ENCODE peak calls at places on chromosomes 6 and 20, in ten cellular contexts. G, R, X, Q, O, V, F, B, K and A are unnamed samples.

GRCh38 chr20:11246251-11246775 is 572.5 kb upstream of the JAG1 start:
- DNase-seq in O (no peak), V (no peak), X (no peak), G (no peak), R (no peak), F (no peak), B (no peak), Q (no peak), K (no peak), A (no peak)

GRCh38 chr6:84853901-84854300 is 89.5 kb upstream of the TBX18 start:
- DNase-seq in K (peak; percentile 36), X (no peak), Q (no peak), O (no peak), B (no peak), G (no peak), V (no peak), R (no peak), F (no peak), A (no peak)

GRCh38 chr20:58875541-58876134 is 23.1 kb downstream of the GNAS start:
- DNase-seq in V (no peak), X (no peak), R (no peak), Q (peak; percentile 27), G (no peak), O (no peak), K (no peak), B (peak; percentile 95), F (no peak), A (no peak)

GRCh38 chr6:124495316-124496176 is 466.7 kb upstream of the RNF217 start:
- DNase-seq in K (no peak), Q (no peak), R (no peak), X (no peak), G (no peak), O (no peak), V (no peak), F (no peak), B (no peak), A (no peak)

GRCh38 chr20:5041433-5041832 is 40.1 kb upstream of the SLC23A2 start:
- DNase-seq in X (peak; percentile 46), V (no peak), O (no peak), R (no peak), G (no peak), K (peak; percentile 25), B (no peak), Q (peak; percentile 88), F (no peak), A (no peak)

GRCh38 chr6:148520109-148520841 is 177.6 kb downstream of the SASH1 start:
- DNase-seq in O (peak; percentile 90), G (no peak), V (no peak), Q (no peak), F (no peak), X (no peak), K (no peak), R (no peak), B (no peak), A (no peak)

GRCh38 chr6:4401408-4402367 is 266.3 kb upstream of the ECI2 start:
- DNase-seq in R (no peak), G (no peak), B (peak; percentile 89), O (no peak), V (no peak), X (no peak), K (peak; percentile 66), F (no peak), Q (peak; percentile 52), A (no peak)

GRCh38 chr6:57130784-57131183 is 40.8 kb downstream of the ZNF451 start:
- DNase-seq in F (no peak), O (no peak), Q (peak; percentile 19), G (no peak), V (no peak), B (no peak), X (no peak), K (peak; percentile 13), R (no peak), A (no peak)

GRCh38 chr20:60653111-60653845 is 598.8 kb upstream of the CDH4 start:
- DNase-seq in B (no peak), O (no peak), F (no peak), V (no peak), G (no peak), K (peak; percentile 13), R (peak; percentile 8), X (no peak), Q (no peak), A (no peak)

GRCh38 chr20:1998715-1999114 is 4.9 kb upstream of the PDYN start:
- DNase-seq in O (no peak), K (no peak), G (no peak), X (no peak), F (no peak), V (no peak), Q (no peak), R (no peak), B (no peak), A (no peak)

GRCh38 chr6:16555550-16555949 is 205.7 kb downstream of the ATXN1 start:
- DNase-seq in X (no peak), B (no peak), Q (no peak), O (no peak), K (no peak), G (no peak), R (no peak), V (no peak), F (no peak), A (no peak)

GRCh38 chr20:54062812-54063280 is 7.5 kb downstream of the BCAS1 start:
- DNase-seq in Q (peak; percentile 65), R (no peak), G (peak; percentile 39), X (no peak), B (peak; percentile 79), O (no peak), K (peak; percentile 66), F (no peak), V (peak; percentile 48), A (no peak)

GRCh38 chr20:8155848-8156602 is 24.0 kb downstream of the PLCB1 start:
- DNase-seq in B (peak; percentile 16), F (no peak), V (no peak), X (no peak), R (no peak), G (no peak), K (no peak), O (no peak), Q (peak; percentile 58), A (no peak)

DNA sequence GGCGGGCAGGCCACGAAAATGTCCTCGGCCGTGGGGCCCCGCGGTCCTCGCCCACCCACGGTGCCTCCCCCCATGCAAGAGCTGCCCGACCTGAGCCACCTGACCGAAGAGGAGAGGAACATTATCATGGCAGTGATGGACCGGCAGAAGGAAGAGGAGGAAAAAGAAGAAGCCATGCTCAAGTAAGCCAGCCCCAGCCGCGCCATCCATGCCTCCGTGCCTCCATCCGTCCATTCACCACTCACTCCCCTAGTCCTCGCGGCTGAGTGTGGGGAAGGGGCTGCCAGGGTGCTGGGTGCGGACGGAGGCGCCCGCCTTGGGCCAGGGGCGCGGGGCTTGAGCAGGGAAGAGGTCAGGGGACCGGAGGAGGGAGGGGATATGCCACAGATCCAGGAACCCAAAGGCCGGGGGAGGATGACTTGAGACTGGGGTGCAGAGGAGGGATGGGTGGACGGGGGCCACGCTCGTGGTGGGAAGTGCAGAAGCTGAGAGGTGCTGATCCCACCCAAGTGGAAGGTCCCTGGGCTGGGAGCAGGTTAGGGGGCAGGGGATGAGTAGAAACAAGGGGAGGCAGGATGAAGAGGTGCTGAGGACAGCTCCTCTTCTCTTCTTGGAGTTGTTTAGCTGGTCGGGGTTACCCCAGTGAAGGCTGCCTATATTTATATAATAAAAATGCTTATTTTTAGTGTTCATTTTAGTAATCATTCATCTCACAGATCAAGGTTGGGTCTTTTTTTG is 825 bp downstream of the RIMS1 start:
- DNase-seq in O (no peak), K (no peak), B (no peak), X (no peak), V (peak; percentile 44), Q (no peak), R (no peak), F (peak; percentile 30), G (no peak), A (no peak)
- TF ChIP-seq CTCF in O (no peak), K (no peak), B (no peak), X (no peak), V (no peak), Q (no peak), R (no peak), F (peak; percentile 4), G (peak; percentile 2), A (no peak)

DNA sequence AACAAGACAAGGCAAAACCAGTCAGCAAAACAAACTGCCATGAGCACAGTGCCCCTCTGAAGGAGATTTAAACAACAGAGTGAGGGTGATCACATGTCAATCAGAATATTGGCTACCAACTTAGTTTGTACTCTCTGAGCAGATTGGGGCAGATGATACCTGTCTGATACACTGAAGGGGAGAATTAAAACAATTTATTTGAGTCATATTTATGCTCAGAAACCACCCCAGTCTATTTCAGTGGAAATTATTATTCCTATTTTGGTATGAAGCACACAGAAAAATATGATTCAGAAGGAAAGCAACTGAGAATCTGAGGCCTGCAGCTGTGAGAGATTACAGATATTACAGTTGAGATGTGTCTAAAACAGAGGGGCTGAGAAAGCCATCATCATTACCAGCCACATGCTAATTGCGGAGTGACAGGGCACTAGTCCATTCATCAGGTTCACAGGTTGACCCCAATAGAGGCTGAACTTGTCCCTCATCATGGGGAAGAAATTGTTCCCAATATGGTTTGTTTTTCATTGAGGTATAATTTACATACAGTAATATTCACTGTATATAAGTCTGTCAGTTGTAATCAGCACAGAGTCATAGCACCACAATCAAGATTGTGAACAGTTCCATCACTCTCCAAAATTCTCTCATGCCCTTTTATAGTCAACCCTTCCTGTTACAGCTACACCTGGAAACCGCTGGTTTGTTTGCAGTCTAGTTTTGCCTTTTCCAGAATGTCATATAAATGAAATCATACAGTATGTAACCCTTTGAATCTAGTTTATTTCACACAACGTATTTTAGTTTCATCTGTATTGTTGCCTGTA is 134.5 kb downstream of the AKAP7 start:
- DNase-seq in R (no peak), B (no peak), G (no peak), K (no peak), Q (no peak), V (no peak), O (no peak), X (no peak), F (no peak), A (no peak)
- TF ChIP-seq CTCF in R (no peak), B (no peak), G (no peak), K (no peak), Q (no peak), V (no peak), O (no peak), X (no peak), F (no peak), A (no peak)

GRCh38 chr20:57282691-57283361 is 16.4 kb upstream of the BMP7 start:
- DNase-seq in Q (no peak), B (no peak), X (no peak), V (no peak), G (no peak), K (no peak), R (no peak), F (no peak), O (no peak), A (no peak)
- TF ChIP-seq CTCF in Q (no peak), B (no peak), X (no peak), V (no peak), G (no peak), K (no peak), R (no peak), F (no peak), O (no peak), A (no peak)

DNA sequence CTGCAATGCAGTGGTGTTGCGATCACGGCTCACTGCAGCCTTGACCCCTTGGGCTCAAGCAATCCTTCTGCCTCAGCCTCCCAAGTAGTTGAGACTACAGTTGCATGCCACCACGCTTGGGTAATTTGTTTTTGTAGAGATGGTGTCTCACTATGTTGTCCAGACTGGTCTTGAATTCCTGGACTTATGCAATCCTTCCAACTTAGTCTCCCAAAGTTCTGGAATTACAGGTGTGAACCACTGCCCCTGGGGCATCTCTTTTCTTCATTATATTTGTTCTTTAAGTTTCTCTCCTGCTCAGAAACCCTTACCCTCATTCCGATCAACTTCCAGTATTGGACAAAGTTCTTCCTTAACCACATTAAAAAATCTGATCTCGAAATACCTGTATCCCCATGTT is 44.7 kb upstream of the DEK start:
- DNase-seq in G (no peak), R (no peak), K (no peak), O (no peak), F (no peak), V (no peak), Q (no peak), X (no peak), B (no peak), A (no peak)
- TF ChIP-seq CTCF in G (no peak), R (no peak), K (no peak), O (no peak), F (no peak), V (no peak), Q (no peak), X (no peak), B (no peak), A (no peak)